ENCODE peak calls at places on chromosomes 13 and 19, in seven cellular contexts. V is CD8-positive, alpha-beta memory T cell; Z is BE2C; E is body of pancreas; K is tibial artery; U is Panc1; L is aorta. J is an unnamed sample. For H3K4me1, the result is how much of the 10 kb centered on the place peaks cover.

GRCh38 chr19:17184381-17184841 is 30.7 kb upstream of the USE1 start:
- DNase-seq in L (no peak), E (no peak), Z (no peak), U (no peak), V (peak), K (no peak), J (no peak)

GRCh38 chr13:29887030-29887557 is 36.7 kb upstream of the UBL3 start:
- DNase-seq in L (no peak), E (no peak), V (no peak), Z (no peak), K (no peak), U (no peak), J (no peak)

GRCh38 chr13:22212576-22212975 is 541.7 kb downstream of the FGF9 start:
- DNase-seq in E (no peak), U (no peak), Z (no peak), V (no peak), K (no peak), L (no peak), J (no peak)

GRCh38 chr13:30696278-30697176 is 38.8 kb upstream of the ALOX5AP start:
- DNase-seq in Z (no peak), E (no peak), U (no peak), V (no peak), K (peak), L (peak), J (no peak)

GRCh38 chr19:48674216-48674809 is 1.5 kb upstream of the NTN5 start:
- DNase-seq in U (no peak), Z (no peak), V (no peak), K (no peak), L (no peak), E (no peak), J (no peak)

GRCh38 chr19:23799321-23799720 is 40.6 kb upstream of the ZNF681 start:
- DNase-seq in V (peak), E (no peak), L (no peak), U (no peak), K (no peak), Z (no peak), J (no peak)

GRCh38 chr19:33212024-33212772 is 13.5 kb downstream of the SLC7A10 start:
- DNase-seq in Z (no peak), V (no peak), K (no peak), E (no peak), U (no peak), L (no peak), J (no peak)

GRCh38 chr19:10424011-10424637 is 3.8 kb downstream of the PDE4A start:
- DNase-seq in L (peak), U (no peak), K (peak), V (peak), E (peak), Z (peak), J (peak)

GRCh38 chr19:48858984-48859710 is 9.3 kb downstream of the PLEKHA4 start:
- DNase-seq in V (peak), K (no peak), Z (no peak), U (no peak), L (peak), E (peak), J (peak)

GRCh38 chr19:10173527-10173926 is 21.2 kb downstream of the DNMT1 start:
- DNase-seq in E (no peak), U (no peak), Z (no peak), L (no peak), K (no peak), V (no peak), J (no peak)

GRCh38 chr13:24040835-24041234 is 119.7 kb upstream of the SPATA13 start:
- DNase-seq in L (no peak), K (no peak), U (no peak), E (no peak), Z (no peak), V (no peak), J (no peak)

GRCh38 chr13:24038846-24039330 is 121.6 kb upstream of the SPATA13 start:
- DNase-seq in L (no peak), V (no peak), Z (no peak), E (peak), U (no peak), K (no peak), J (no peak)

GRCh38 chr13:24039621-24040475 is 120.7 kb upstream of the SPATA13 start:
- DNase-seq in L (no peak), E (no peak), U (no peak), Z (no peak), V (no peak), K (no peak), J (no peak)

GRCh38 chr13:24036115-24036514 is 124.4 kb upstream of the SPATA13 start:
- DNase-seq in U (no peak), L (no peak), E (no peak), K (no peak), V (no peak), Z (no peak), J (no peak)

GRCh38 chr13:24038405-24038804 is 122.1 kb upstream of the SPATA13 start:
- DNase-seq in V (no peak), E (no peak), Z (no peak), K (no peak), U (no peak), L (no peak), J (peak)
- H3K4me1 ChIP-seq in V (under half), E (half or more), Z (under half), K (under half), U (under half), L (under half), J (under half)

DNA sequence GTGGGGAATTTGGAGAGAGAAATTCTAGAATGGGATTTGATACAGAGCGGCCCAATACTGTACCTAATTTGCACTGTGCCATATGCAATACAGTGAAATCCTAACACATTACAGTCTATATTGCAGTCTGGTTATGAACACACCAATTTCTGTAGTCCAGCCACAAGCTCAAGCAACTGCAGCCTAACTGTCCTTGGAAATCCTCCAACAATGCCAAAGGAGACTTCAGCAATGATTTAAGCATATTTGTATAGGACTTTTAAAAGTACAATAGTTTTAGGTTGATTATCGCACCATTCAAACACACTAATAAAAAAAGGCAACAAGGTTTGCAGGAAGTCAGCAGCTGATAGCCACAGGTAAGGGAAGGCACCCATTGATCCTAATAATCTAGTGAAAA is 17.2 kb downstream of the DIAPH3 start:
- DNase-seq in V (no peak), U (no peak), K (no peak), Z (no peak), E (no peak), L (no peak), J (no peak)
- H3K4me1 ChIP-seq in V (under half), U (under half), K (under half), Z (under half), E (under half), L (under half), J (under half)

GRCh38 chr13:112722433-112723250 is 32.8 kb downstream of the ATP11A start:
- DNase-seq in V (no peak), U (peak), E (peak), L (no peak), K (no peak), Z (no peak), J (peak)
- H3K4me1 ChIP-seq in V (under half), U (half or more), E (half or more), L (under half), K (under half), Z (under half), J (under half)

GRCh38 chr19:1129535-1129934 is 25.7 kb downstream of the GPX4 start:
- DNase-seq in E (no peak), U (no peak), K (no peak), Z (no peak), L (no peak), V (no peak), J (no peak)
- H3K4me1 ChIP-seq in E (under half), U (under half), K (under half), Z (under half), L (under half), V (under half), J (under half)

DNA sequence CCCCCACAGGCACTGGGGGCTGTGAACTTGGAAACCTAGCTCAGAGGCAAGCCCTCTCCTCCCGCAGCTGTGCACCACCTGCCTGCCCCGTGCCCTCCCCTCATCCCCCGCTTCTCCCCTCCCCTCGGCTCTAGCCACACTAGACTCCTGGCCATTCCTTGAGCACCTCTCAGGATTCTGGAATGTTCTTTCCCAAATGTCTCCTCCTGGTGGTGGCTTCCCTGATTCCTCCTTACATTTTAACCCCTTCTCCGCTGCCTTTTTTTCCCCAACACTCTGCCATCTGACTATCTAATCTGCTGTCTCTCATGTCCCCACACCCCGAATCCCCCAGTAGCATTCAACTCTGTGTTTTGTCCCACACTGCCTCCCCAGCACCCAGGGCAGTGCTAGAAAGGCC is 6.7 kb downstream of the NANOS3 start:
- DNase-seq in L (no peak), E (no peak), Z (no peak), K (no peak), V (no peak), U (no peak), J (no peak)
- H3K4me1 ChIP-seq in L (under half), E (half or more), Z (under half), K (under half), V (half or more), U (under half), J (half or more)

DNA sequence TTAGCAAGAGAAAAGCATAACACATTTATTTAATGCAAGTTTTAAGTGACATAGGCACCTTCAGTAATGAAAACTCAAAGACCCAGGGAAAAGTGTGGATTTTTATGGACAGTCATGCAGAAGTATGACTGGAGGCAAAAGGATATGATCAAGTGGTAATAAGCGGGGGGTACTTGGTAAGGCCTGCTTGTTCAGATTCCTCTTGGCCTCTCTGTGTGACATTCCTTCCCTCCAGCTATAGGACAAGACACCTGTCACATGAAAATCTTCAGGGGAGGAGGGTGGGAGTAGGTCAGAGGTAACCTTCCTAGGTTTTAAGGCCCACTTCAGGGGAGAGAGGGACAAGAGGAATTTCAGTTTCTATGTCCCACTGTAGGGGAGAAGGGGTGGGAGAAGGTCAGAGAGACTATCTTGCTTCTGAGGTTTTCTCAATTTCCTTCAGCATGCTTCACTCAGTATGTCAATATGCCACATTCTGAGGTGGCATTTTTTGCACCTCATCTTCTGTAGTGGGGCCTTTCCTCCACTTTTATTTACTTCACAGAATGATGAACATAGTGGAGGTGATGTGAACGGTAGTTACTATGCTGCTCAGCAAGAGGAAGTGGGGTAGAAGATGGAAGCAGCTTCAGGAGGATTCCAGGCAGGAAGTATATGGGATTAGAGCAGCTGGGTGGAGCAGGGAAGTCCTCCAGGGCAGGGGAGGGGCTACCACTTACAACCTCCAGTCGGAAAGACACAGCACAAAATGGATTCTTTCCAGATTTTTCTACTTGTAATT is 73.2 kb upstream of the RFC3 start:
- DNase-seq in V (no peak), L (no peak), Z (no peak), K (no peak), U (no peak), E (peak), J (no peak)
- H3K4me1 ChIP-seq in V (under half), L (under half), Z (under half), K (under half), U (under half), E (under half), J (under half)

DNA sequence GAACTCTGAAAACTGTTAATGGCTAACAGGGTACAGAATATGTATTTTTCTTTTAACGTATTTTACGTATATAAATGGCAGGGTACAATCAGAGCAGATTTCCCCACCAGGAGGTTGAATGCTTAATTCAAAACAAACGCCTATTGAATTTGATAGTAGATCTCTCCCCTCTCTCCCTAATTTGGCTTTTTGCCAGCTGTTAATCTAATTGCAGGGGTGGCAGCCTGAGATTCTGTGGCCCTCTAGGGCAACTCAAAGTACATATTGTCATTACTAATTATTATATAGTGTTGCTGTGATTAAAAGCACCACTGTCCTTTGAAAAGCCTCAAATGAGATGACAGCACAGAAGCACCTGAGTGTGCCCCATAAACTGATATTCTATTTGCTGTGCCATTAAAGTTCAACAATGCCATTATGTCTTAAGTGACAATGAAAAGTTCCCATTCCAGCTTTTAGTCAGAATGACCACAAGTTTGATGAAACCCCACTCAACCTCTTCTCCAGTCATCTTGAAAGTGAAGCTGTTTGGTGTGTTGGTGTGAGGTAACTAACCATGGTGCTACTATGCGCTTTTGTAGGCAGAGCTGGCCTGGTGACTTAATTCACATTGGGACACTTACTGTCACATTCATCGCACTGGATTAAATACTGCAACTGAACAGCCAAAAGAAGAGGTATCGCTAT is 351.4 kb downstream of the KCNRG start:
- DNase-seq in V (no peak), K (no peak), L (no peak), Z (no peak), E (no peak), U (no peak), J (no peak)
- H3K4me1 ChIP-seq in V (under half), K (under half), L (under half), Z (under half), E (under half), U (under half), J (under half)

GRCh38 chr19:4974855-4975469 is 6.0 kb downstream of the KDM4B start:
- DNase-seq in K (no peak), L (no peak), V (no peak), E (no peak), U (no peak), Z (no peak), J (no peak)
- H3K4me1 ChIP-seq in K (under half), L (under half), V (under half), E (half or more), U (under half), Z (under half), J (under half)